ENCODE peak calls at places on chromosome 5, in ten cellular contexts. One of them, this sample, is unnamed.

GRCh38 chr5:10577371-10578291 is 13.8 kb downstream of the ANKRD33B start:
- DNase-seq in astrocyte: no peak
- DNase-seq in AG04450: no peak
- DNase-seq in A549: no peak
- DNase-seq in heart right ventricle: peak
- DNase-seq in Panc1: no peak
- DNase-seq in uterus: no peak
- DNase-seq in psoas muscle: peak
- DNase-seq in left ventricle myocardium inferior: peak
- DNase-seq in SJSA1: peak
- DNase-seq in this sample: no peak

GRCh38 chr5:80507663-80508062 is 19.8 kb downstream of the FAM151B start:
- DNase-seq in astrocyte: no peak
- DNase-seq in AG04450: no peak
- DNase-seq in A549: no peak
- DNase-seq in heart right ventricle: no peak
- DNase-seq in Panc1: no peak
- DNase-seq in uterus: no peak
- DNase-seq in psoas muscle: no peak
- DNase-seq in left ventricle myocardium inferior: no peak
- DNase-seq in SJSA1: no peak
- DNase-seq in this sample: no peak

GRCh38 chr5:6644841-6645240 is 11.6 kb downstream of the SRD5A1 start:
- DNase-seq in astrocyte: peak
- DNase-seq in AG04450: no peak
- DNase-seq in A549: no peak
- DNase-seq in heart right ventricle: no peak
- DNase-seq in Panc1: no peak
- DNase-seq in uterus: no peak
- DNase-seq in psoas muscle: no peak
- DNase-seq in left ventricle myocardium inferior: no peak
- DNase-seq in SJSA1: no peak
- DNase-seq in this sample: no peak

GRCh38 chr5:111069839-111070238 is 1.7 kb upstream of the TSLP start:
- DNase-seq in astrocyte: peak
- DNase-seq in AG04450: peak
- DNase-seq in A549: no peak
- DNase-seq in heart right ventricle: no peak
- DNase-seq in Panc1: no peak
- DNase-seq in uterus: no peak
- DNase-seq in psoas muscle: no peak
- DNase-seq in left ventricle myocardium inferior: no peak
- DNase-seq in SJSA1: no peak
- DNase-seq in this sample: no peak

GRCh38 chr5:55177078-55177477 is 4.1 kb upstream of the CDC20B start:
- DNase-seq in astrocyte: no peak
- DNase-seq in AG04450: no peak
- DNase-seq in A549: no peak
- DNase-seq in heart right ventricle: no peak
- DNase-seq in Panc1: no peak
- DNase-seq in uterus: no peak
- DNase-seq in psoas muscle: no peak
- DNase-seq in left ventricle myocardium inferior: no peak
- DNase-seq in SJSA1: no peak
- DNase-seq in this sample: no peak

GRCh38 chr5:112684737-112685136 is 52.9 kb upstream of the APC start:
- DNase-seq in astrocyte: peak
- DNase-seq in AG04450: no peak
- DNase-seq in A549: no peak
- DNase-seq in heart right ventricle: peak
- DNase-seq in Panc1: no peak
- DNase-seq in uterus: no peak
- DNase-seq in psoas muscle: no peak
- DNase-seq in left ventricle myocardium inferior: no peak
- DNase-seq in SJSA1: no peak
- DNase-seq in this sample: no peak

GRCh38 chr5:138725885-138726457 is 27.3 kb upstream of the CTNNA1 start:
- DNase-seq in astrocyte: no peak
- DNase-seq in AG04450: no peak
- DNase-seq in A549: no peak
- DNase-seq in heart right ventricle: peak
- DNase-seq in Panc1: no peak
- DNase-seq in uterus: peak
- DNase-seq in psoas muscle: no peak
- DNase-seq in left ventricle myocardium inferior: peak
- DNase-seq in SJSA1: no peak
- DNase-seq in this sample: no peak

GRCh38 chr5:169701910-169702451 is 64.9 kb downstream of the DOCK2 start:
- DNase-seq in astrocyte: no peak
- DNase-seq in AG04450: no peak
- DNase-seq in A549: peak
- DNase-seq in heart right ventricle: no peak
- DNase-seq in Panc1: no peak
- DNase-seq in uterus: no peak
- DNase-seq in psoas muscle: no peak
- DNase-seq in left ventricle myocardium inferior: no peak
- DNase-seq in SJSA1: no peak
- DNase-seq in this sample: no peak

GRCh38 chr5:141623197-141623596 is 4.4 kb upstream of the DIAPH1 start:
- DNase-seq in astrocyte: no peak
- DNase-seq in AG04450: no peak
- DNase-seq in A549: no peak
- DNase-seq in heart right ventricle: no peak
- DNase-seq in Panc1: no peak
- DNase-seq in uterus: no peak
- DNase-seq in psoas muscle: no peak
- DNase-seq in left ventricle myocardium inferior: no peak
- DNase-seq in SJSA1: peak
- DNase-seq in this sample: no peak

GRCh38 chr5:111389390-111390082 is 122.8 kb downstream of the STARD4 start:
- DNase-seq in astrocyte: peak
- DNase-seq in AG04450: peak
- DNase-seq in A549: peak
- DNase-seq in heart right ventricle: no peak
- DNase-seq in Panc1: no peak
- DNase-seq in uterus: no peak
- DNase-seq in psoas muscle: no peak
- DNase-seq in left ventricle myocardium inferior: no peak
- DNase-seq in SJSA1: no peak
- DNase-seq in this sample: no peak

GRCh38 chr5:177509361-177509951 is at the start of gene DOK3:
- DNase-seq in astrocyte: no peak
- DNase-seq in AG04450: no peak
- DNase-seq in A549: no peak
- DNase-seq in heart right ventricle: peak
- DNase-seq in Panc1: no peak
- DNase-seq in uterus: no peak
- DNase-seq in psoas muscle: peak
- DNase-seq in left ventricle myocardium inferior: peak
- DNase-seq in SJSA1: no peak
- DNase-seq in this sample: no peak

GRCh38 chr5:132099905-132100304 is 26.3 kb downstream of the CSF2 start:
- DNase-seq in astrocyte: no peak
- DNase-seq in AG04450: no peak
- DNase-seq in A549: no peak
- DNase-seq in heart right ventricle: no peak
- DNase-seq in Panc1: no peak
- DNase-seq in uterus: no peak
- DNase-seq in psoas muscle: no peak
- DNase-seq in left ventricle myocardium inferior: no peak
- DNase-seq in SJSA1: no peak
- DNase-seq in this sample: no peak
- H3K27ac ChIP-seq in astrocyte: no peak
- H3K27ac ChIP-seq in AG04450: peak
- H3K27ac ChIP-seq in A549: no peak
- H3K27ac ChIP-seq in heart right ventricle: no peak
- H3K27ac ChIP-seq in Panc1: no peak
- H3K27ac ChIP-seq in uterus: no peak
- H3K27ac ChIP-seq in psoas muscle: no peak
- H3K27ac ChIP-seq in left ventricle myocardium inferior: no peak
- H3K27ac ChIP-seq in SJSA1: no peak
- H3K27ac ChIP-seq in this sample: no peak

GRCh38 chr5:59276277-59276647 is 617.3 kb downstream of the PDE4D start:
- DNase-seq in astrocyte: no peak
- DNase-seq in AG04450: no peak
- DNase-seq in A549: no peak
- DNase-seq in heart right ventricle: no peak
- DNase-seq in Panc1: no peak
- DNase-seq in uterus: no peak
- DNase-seq in psoas muscle: no peak
- DNase-seq in left ventricle myocardium inferior: no peak
- DNase-seq in SJSA1: no peak
- DNase-seq in this sample: no peak
- H3K4me3 ChIP-seq in astrocyte: peak
- H3K4me3 ChIP-seq in AG04450: no peak
- H3K4me3 ChIP-seq in A549: peak
- H3K4me3 ChIP-seq in heart right ventricle: peak
- H3K4me3 ChIP-seq in Panc1: no peak
- H3K4me3 ChIP-seq in uterus: peak
- H3K4me3 ChIP-seq in psoas muscle: peak
- H3K4me3 ChIP-seq in left ventricle myocardium inferior: peak
- H3K4me3 ChIP-seq in SJSA1: peak
- H3K4me3 ChIP-seq in this sample: peak

GRCh38 chr5:17314907-17315471 is 97.6 kb downstream of the BASP1 start:
- DNase-seq in astrocyte: peak
- DNase-seq in AG04450: no peak
- DNase-seq in A549: no peak
- DNase-seq in heart right ventricle: no peak
- DNase-seq in Panc1: no peak
- DNase-seq in uterus: no peak
- DNase-seq in psoas muscle: no peak
- DNase-seq in left ventricle myocardium inferior: no peak
- DNase-seq in SJSA1: no peak
- DNase-seq in this sample: no peak
- H3K27ac ChIP-seq in astrocyte: no peak
- H3K27ac ChIP-seq in AG04450: no peak
- H3K27ac ChIP-seq in A549: peak
- H3K27ac ChIP-seq in heart right ventricle: no peak
- H3K27ac ChIP-seq in Panc1: peak
- H3K27ac ChIP-seq in uterus: no peak
- H3K27ac ChIP-seq in psoas muscle: no peak
- H3K27ac ChIP-seq in left ventricle myocardium inferior: no peak
- H3K27ac ChIP-seq in SJSA1: peak
- H3K27ac ChIP-seq in this sample: no peak

GRCh38 chr5:83523926-83524325 is 52.4 kb downstream of the VCAN start:
- DNase-seq in astrocyte: no peak
- DNase-seq in AG04450: no peak
- DNase-seq in A549: no peak
- DNase-seq in heart right ventricle: no peak
- DNase-seq in Panc1: no peak
- DNase-seq in uterus: no peak
- DNase-seq in psoas muscle: no peak
- DNase-seq in left ventricle myocardium inferior: no peak
- DNase-seq in SJSA1: no peak
- DNase-seq in this sample: no peak
- H3K4me3 ChIP-seq in astrocyte: no peak
- H3K4me3 ChIP-seq in AG04450: no peak
- H3K4me3 ChIP-seq in A549: no peak
- H3K4me3 ChIP-seq in heart right ventricle: no peak
- H3K4me3 ChIP-seq in Panc1: no peak
- H3K4me3 ChIP-seq in uterus: no peak
- H3K4me3 ChIP-seq in psoas muscle: no peak
- H3K4me3 ChIP-seq in left ventricle myocardium inferior: no peak
- H3K4me3 ChIP-seq in SJSA1: no peak
- H3K4me3 ChIP-seq in this sample: no peak

GRCh38 chr5:142845954-142846398 is 75.8 kb downstream of the ARHGAP26 start:
- DNase-seq in astrocyte: no peak
- DNase-seq in AG04450: no peak
- DNase-seq in A549: no peak
- DNase-seq in heart right ventricle: no peak
- DNase-seq in Panc1: no peak
- DNase-seq in uterus: no peak
- DNase-seq in psoas muscle: no peak
- DNase-seq in left ventricle myocardium inferior: no peak
- DNase-seq in SJSA1: no peak
- DNase-seq in this sample: no peak
- H3K27ac ChIP-seq in astrocyte: no peak
- H3K27ac ChIP-seq in AG04450: no peak
- H3K27ac ChIP-seq in A549: peak
- H3K27ac ChIP-seq in heart right ventricle: peak
- H3K27ac ChIP-seq in Panc1: peak
- H3K27ac ChIP-seq in uterus: peak
- H3K27ac ChIP-seq in psoas muscle: no peak
- H3K27ac ChIP-seq in left ventricle myocardium inferior: peak
- H3K27ac ChIP-seq in SJSA1: peak
- H3K27ac ChIP-seq in this sample: peak

DNA sequence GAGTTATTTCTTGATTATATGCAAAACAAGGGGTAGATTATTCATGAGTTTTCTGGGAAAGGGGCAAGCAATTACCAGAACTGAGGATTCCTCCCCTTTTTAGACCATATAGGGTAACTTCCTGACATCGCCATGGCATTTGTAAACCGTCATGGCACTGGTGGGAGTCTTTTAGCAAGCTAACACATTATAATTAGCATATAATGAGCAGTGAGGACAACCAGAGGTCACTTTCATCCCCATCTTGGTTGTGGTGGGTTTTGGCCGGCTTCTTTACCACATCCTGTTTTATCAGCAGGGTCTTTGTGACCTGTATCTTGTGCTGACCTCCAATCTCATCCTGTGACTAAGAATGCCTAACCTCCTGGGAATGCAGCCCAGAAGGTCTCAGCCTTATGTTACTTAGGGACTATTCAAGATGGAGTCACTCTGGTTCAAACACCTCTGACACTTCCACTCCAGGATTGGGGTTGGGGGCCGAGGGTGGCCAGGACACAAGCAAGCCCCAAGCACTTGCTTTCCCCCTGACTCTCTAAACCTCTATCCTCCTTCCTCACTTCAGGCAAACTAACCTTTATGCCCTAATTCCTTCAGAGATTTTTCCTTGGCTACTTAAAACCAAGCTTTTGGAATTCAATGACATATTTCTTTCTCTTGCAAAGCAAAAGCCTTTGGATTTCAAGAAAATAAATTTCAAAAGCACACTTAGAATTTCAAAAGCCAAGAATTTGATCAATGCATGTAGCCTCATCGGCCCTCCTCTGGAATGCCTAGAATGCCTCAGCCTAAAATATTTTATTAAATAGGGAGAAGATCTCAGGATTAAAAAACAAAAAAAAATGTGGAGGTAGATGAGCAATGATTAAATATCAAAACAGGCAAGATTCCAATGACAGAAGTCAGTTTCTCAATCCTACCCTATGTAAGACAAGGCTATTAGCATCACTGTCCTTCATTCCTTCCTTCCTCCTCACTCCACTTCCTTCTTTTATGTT is 168.7 kb downstream of the CDH6 start:
- DNase-seq in astrocyte: peak
- DNase-seq in AG04450: no peak
- DNase-seq in A549: no peak
- DNase-seq in heart right ventricle: no peak
- DNase-seq in Panc1: no peak
- DNase-seq in uterus: no peak
- DNase-seq in psoas muscle: no peak
- DNase-seq in left ventricle myocardium inferior: no peak
- DNase-seq in SJSA1: no peak
- DNase-seq in this sample: no peak
- H3K4me3 ChIP-seq in astrocyte: no peak
- H3K4me3 ChIP-seq in AG04450: no peak
- H3K4me3 ChIP-seq in A549: no peak
- H3K4me3 ChIP-seq in heart right ventricle: no peak
- H3K4me3 ChIP-seq in Panc1: no peak
- H3K4me3 ChIP-seq in uterus: no peak
- H3K4me3 ChIP-seq in psoas muscle: no peak
- H3K4me3 ChIP-seq in left ventricle myocardium inferior: no peak
- H3K4me3 ChIP-seq in SJSA1: no peak
- H3K4me3 ChIP-seq in this sample: no peak